ENCODE peak calls at places on chromosomes 4 and X, in nine cellular contexts. Q is GM20000, G is neural crest cell, K is HFFc6, M is mesothelial cell of epicardium, S is psoas muscle, F is brain microvascular endothelial cell, Y is nephron progenitor cell, N is WTC11. J is an unnamed sample.
A peak's percentile ranks its signal among the peaks of the same experiment; 100 is the strongest.

GRCh38 chrX:39813631-39814246 is 284.0 kb downstream of the BCOR start:
- DNase-seq in Q (no peak), G (no peak), K (peak; percentile 33), M (no peak), S (peak; percentile 90), F (peak; percentile 20), Y (no peak), N (no peak), J (no peak)

GRCh38 chrX:139932077-139932900 is 564 bp downstream of the ATP11C start:
- DNase-seq in Q (peak; percentile 69), G (no peak), K (peak; percentile 6), M (peak; percentile 58), S (peak; percentile 72), F (no peak), Y (peak; percentile 73), N (peak; percentile 47), J (peak; percentile 60)

GRCh38 chrX:19721726-19722370 is 165.6 kb downstream of the SH3KBP1 start:
- DNase-seq in Q (no peak), G (no peak), K (no peak), M (no peak), S (no peak), F (no peak), Y (no peak), N (no peak), J (no peak)

GRCh38 chr4:147780137-147780777 is 48.4 kb downstream of the ARHGAP10 start:
- DNase-seq in Q (no peak), G (no peak), K (no peak), M (no peak), S (peak; percentile 57), F (no peak), Y (no peak), N (no peak), J (no peak)

GRCh38 chr4:95513022-95513421 is 35.8 kb downstream of the UNC5C start:
- DNase-seq in Q (no peak), G (no peak), K (no peak), M (no peak), S (no peak), F (no peak), Y (no peak), N (no peak), J (no peak)

GRCh38 chr4:147289181-147289580 is 191.7 kb upstream of the EDNRA start:
- DNase-seq in Q (no peak), G (no peak), K (no peak), M (no peak), S (no peak), F (no peak), Y (no peak), N (no peak), J (no peak)

GRCh38 chr4:128228778-128229457 is 58.7 kb downstream of the PGRMC2 start:
- DNase-seq in Q (no peak), G (no peak), K (no peak), M (no peak), S (no peak), F (no peak), Y (no peak), N (no peak), J (no peak)

GRCh38 chrX:41291309-41291708 is 42.7 kb upstream of the DDX3X start:
- DNase-seq in Q (no peak), G (no peak), K (no peak), M (no peak), S (no peak), F (no peak), Y (no peak), N (no peak), J (no peak)

GRCh38 chr4:55553442-55553841 is 6.7 kb upstream of the CLOCK start:
- DNase-seq in Q (no peak), G (no peak), K (no peak), M (no peak), S (no peak), F (no peak), Y (no peak), N (peak; percentile 26), J (no peak)

GRCh38 chrX:13664026-13664425 is 11.1 kb downstream of the TCEANC start:
- DNase-seq in Q (no peak), G (no peak), K (no peak), M (no peak), S (no peak), F (no peak), Y (no peak), N (no peak), J (no peak)

GRCh38 chr4:29311231-29311630 is 1408.9 kb upstream of the PCDH7 start:
- DNase-seq in Q (no peak), G (no peak), K (peak; percentile 22), M (no peak), S (no peak), F (peak; percentile 19), Y (no peak), N (no peak), J (no peak)

GRCh38 chrX:101729986-101730385 is 70.3 kb upstream of the ARMCX2 start:
- DNase-seq in Q (no peak), G (no peak), K (no peak), M (no peak), S (no peak), F (no peak), Y (no peak), N (no peak), J (no peak)

GRCh38 chrX:38919202-38919601 is 117.9 kb downstream of the MID1IP1 start:
- DNase-seq in Q (no peak), G (no peak), K (no peak), M (no peak), S (no peak), F (no peak), Y (no peak), N (no peak), J (no peak)

GRCh38 chr4:187668683-187669082 is 326.9 kb upstream of the ZFP42 start:
- DNase-seq in Q (no peak), G (no peak), K (peak; percentile 53), M (no peak), S (no peak), F (peak; percentile 37), Y (no peak), N (no peak), J (no peak)

GRCh38 chr4:71827811-71828210 is 43.9 kb upstream of the GC start:
- DNase-seq in Q (no peak), G (no peak), K (no peak), M (no peak), S (no peak), F (no peak), Y (no peak), N (no peak), J (no peak)

GRCh38 chr4:15913631-15913970 is 24.9 kb downstream of the FGFBP1 start:
- DNase-seq in Q (no peak), G (no peak), K (peak; percentile 93), M (no peak), S (no peak), F (peak; percentile 97), Y (no peak), N (no peak), J (no peak)

GRCh38 chr4:23993373-23993772 is 103.5 kb upstream of the PPARGC1A start:
- DNase-seq in Q (peak; percentile 1), G (no peak), K (no peak), M (no peak), S (no peak), F (no peak), Y (no peak), N (no peak), J (no peak)

GRCh38 chr4:23986270-23986669 is 96.4 kb upstream of the PPARGC1A start:
- DNase-seq in Q (no peak), G (no peak), K (no peak), M (no peak), S (no peak), F (no peak), Y (no peak), N (no peak), J (no peak)

DNA sequence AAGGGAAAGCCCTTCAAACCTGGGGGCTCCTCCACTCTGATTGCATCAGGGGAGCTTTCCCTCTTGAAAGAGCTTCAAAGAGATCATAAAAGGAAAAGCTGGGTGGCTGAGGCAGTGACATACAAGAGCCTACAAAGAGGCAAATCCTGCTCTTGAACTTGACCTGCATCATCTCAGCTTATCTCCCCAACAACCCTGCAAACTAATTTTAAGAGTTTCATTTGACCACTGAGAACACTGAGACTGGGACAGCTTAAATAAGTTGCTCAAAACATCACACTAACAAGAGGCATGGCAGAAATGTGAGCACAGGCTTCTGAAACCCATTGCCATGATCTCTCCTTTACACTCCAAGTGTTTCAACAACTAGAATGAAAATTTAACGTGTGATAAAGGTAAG is 101.6 kb upstream of the PPARGC1A start:
- DNase-seq in Q (no peak), G (no peak), K (no peak), M (no peak), S (no peak), F (no peak), Y (no peak), N (no peak), J (no peak)
- TF ChIP-seq CTCF in Q (no peak), G (no peak), K (no peak), M (no peak), S (no peak), F (no peak), Y (no peak), N (no peak), J (no peak)

GRCh38 chr4:126061655-126062054 is 746.9 kb downstream of the FAT4 start:
- DNase-seq in Q (no peak), G (no peak), K (no peak), M (no peak), S (no peak), F (no peak), Y (no peak), N (no peak), J (no peak)
- TF ChIP-seq CTCF in Q (no peak), G (no peak), K (no peak), M (no peak), S (no peak), F (no peak), Y (no peak), N (no peak), J (no peak)

GRCh38 chr4:78293841-78294301 is 236.7 kb downstream of the FRAS1 start:
- DNase-seq in Q (no peak), G (no peak), K (peak; percentile 95), M (no peak), S (no peak), F (peak; percentile 94), Y (no peak), N (no peak), J (no peak)

GRCh38 chr4:78293348-78293747 is 236.2 kb downstream of the FRAS1 start:
- DNase-seq in Q (no peak), G (no peak), K (peak; percentile 65), M (no peak), S (no peak), F (peak; percentile 39), Y (no peak), N (no peak), J (no peak)

GRCh38 chr4:78298618-78299017 is 241.5 kb downstream of the FRAS1 start:
- DNase-seq in Q (no peak), G (no peak), K (peak; percentile 43), M (no peak), S (no peak), F (peak; percentile 39), Y (no peak), N (no peak), J (no peak)

GRCh38 chr4:78297075-78297815 is 240.1 kb downstream of the FRAS1 start:
- DNase-seq in Q (no peak), G (no peak), K (no peak), M (no peak), S (no peak), F (no peak), Y (no peak), N (no peak), J (no peak)

GRCh38 chr4:78296261-78296660 is 239.1 kb downstream of the FRAS1 start:
- DNase-seq in Q (no peak), G (no peak), K (no peak), M (no peak), S (no peak), F (no peak), Y (no peak), N (no peak), J (no peak)
- TF ChIP-seq CTCF in Q (no peak), G (no peak), K (no peak), M (no peak), S (no peak), F (no peak), Y (no peak), N (no peak), J (no peak)

GRCh38 chr4:82968972-82969371 is 41.7 kb downstream of the LIN54 start:
- DNase-seq in Q (peak; percentile 10), G (no peak), K (no peak), M (no peak), S (no peak), F (no peak), Y (no peak), N (no peak), J (peak; percentile 23)
- TF ChIP-seq CTCF in Q (no peak), G (no peak), K (no peak), M (no peak), S (no peak), F (no peak), Y (no peak), N (no peak), J (no peak)

J was measured in GM13976.